ENCODE peak calls at places on chromosomes 7 and 10, in seven cellular contexts. One of them, this sample, is unnamed.

GRCh38 chr10:112475565-112476233 is 28.7 kb downstream of the VTI1A start:
- DNase-seq in caudate nucleus: no peak
- DNase-seq in ovary: no peak
- DNase-seq in RCC 7860: no peak
- DNase-seq in NCI-H774: no peak
- DNase-seq in activated CD4-positive, alpha-beta T cell treated with anti-CD3 and anti-CD28 coated beads, Interleukin-2, amount 50 U/mL, for 24 hours: no peak
- DNase-seq in NCI-H1092 treated with DMSO at 0.1 percent for 48 hours: no peak
- DNase-seq in this sample: peak; percentile 26

GRCh38 chr7:129094501-129094900 is 39.6 kb upstream of the TNPO3 start:
- DNase-seq in activated CD4-positive, alpha-beta T cell treated with anti-CD3 and anti-CD28 coated beads, Interleukin-2, amount 50 U/mL, for 24 hours: no peak
- DNase-seq in NCI-H1092 treated with DMSO at 0.1 percent for 48 hours: no peak
- DNase-seq in NCI-H774: no peak
- DNase-seq in caudate nucleus: no peak
- DNase-seq in ovary: no peak
- DNase-seq in RCC 7860: no peak
- DNase-seq in this sample: no peak

GRCh38 chr7:111867348-111867931 is 305.1 kb upstream of the IMMP2L start:
- DNase-seq in activated CD4-positive, alpha-beta T cell treated with anti-CD3 and anti-CD28 coated beads, Interleukin-2, amount 50 U/mL, for 24 hours: no peak
- DNase-seq in NCI-H774: no peak
- DNase-seq in NCI-H1092 treated with DMSO at 0.1 percent for 48 hours: no peak
- DNase-seq in RCC 7860: no peak
- DNase-seq in caudate nucleus: no peak
- DNase-seq in ovary: no peak
- DNase-seq in this sample: no peak

GRCh38 chr7:78334027-78334825 is 535.7 kb downstream of the PHTF2 start:
- DNase-seq in ovary: no peak
- DNase-seq in NCI-H774: no peak
- DNase-seq in activated CD4-positive, alpha-beta T cell treated with anti-CD3 and anti-CD28 coated beads, Interleukin-2, amount 50 U/mL, for 24 hours: no peak
- DNase-seq in NCI-H1092 treated with DMSO at 0.1 percent for 48 hours: no peak
- DNase-seq in caudate nucleus: no peak
- DNase-seq in RCC 7860: no peak
- DNase-seq in this sample: no peak

GRCh38 chr7:156558198-156558597 is 82.4 kb upstream of the RNF32 start:
- DNase-seq in caudate nucleus: no peak
- DNase-seq in NCI-H1092 treated with DMSO at 0.1 percent for 48 hours: no peak
- DNase-seq in NCI-H774: no peak
- DNase-seq in ovary: no peak
- DNase-seq in activated CD4-positive, alpha-beta T cell treated with anti-CD3 and anti-CD28 coated beads, Interleukin-2, amount 50 U/mL, for 24 hours: no peak
- DNase-seq in RCC 7860: peak; percentile 97
- DNase-seq in this sample: no peak

GRCh38 chr10:95841711-95842498 is 65.9 kb upstream of the CC2D2B start:
- DNase-seq in activated CD4-positive, alpha-beta T cell treated with anti-CD3 and anti-CD28 coated beads, Interleukin-2, amount 50 U/mL, for 24 hours: no peak
- DNase-seq in caudate nucleus: no peak
- DNase-seq in ovary: no peak
- DNase-seq in NCI-H774: peak; percentile 22
- DNase-seq in RCC 7860: peak; percentile 25
- DNase-seq in NCI-H1092 treated with DMSO at 0.1 percent for 48 hours: peak; percentile 46
- DNase-seq in this sample: peak; percentile 21

GRCh38 chr7:139180700-139181311 is 50.2 kb upstream of the UBN2 start:
- DNase-seq in ovary: no peak
- DNase-seq in caudate nucleus: no peak
- DNase-seq in NCI-H774: no peak
- DNase-seq in NCI-H1092 treated with DMSO at 0.1 percent for 48 hours: no peak
- DNase-seq in activated CD4-positive, alpha-beta T cell treated with anti-CD3 and anti-CD28 coated beads, Interleukin-2, amount 50 U/mL, for 24 hours: no peak
- DNase-seq in RCC 7860: no peak
- DNase-seq in this sample: peak; percentile 6

GRCh38 chr7:67753891-67754290 is 757.3 kb downstream of the TYW1 start:
- DNase-seq in NCI-H774: no peak
- DNase-seq in activated CD4-positive, alpha-beta T cell treated with anti-CD3 and anti-CD28 coated beads, Interleukin-2, amount 50 U/mL, for 24 hours: no peak
- DNase-seq in ovary: no peak
- DNase-seq in caudate nucleus: no peak
- DNase-seq in RCC 7860: no peak
- DNase-seq in NCI-H1092 treated with DMSO at 0.1 percent for 48 hours: no peak
- DNase-seq in this sample: no peak

GRCh38 chr7:42046483-42046882 is 190.5 kb downstream of the GLI3 start:
- DNase-seq in ovary: no peak
- DNase-seq in NCI-H1092 treated with DMSO at 0.1 percent for 48 hours: no peak
- DNase-seq in activated CD4-positive, alpha-beta T cell treated with anti-CD3 and anti-CD28 coated beads, Interleukin-2, amount 50 U/mL, for 24 hours: no peak
- DNase-seq in NCI-H774: no peak
- DNase-seq in caudate nucleus: no peak
- DNase-seq in RCC 7860: no peak
- DNase-seq in this sample: no peak

GRCh38 chr10:3652886-3653285 is 132.1 kb downstream of the KLF6 start:
- DNase-seq in NCI-H774: no peak
- DNase-seq in RCC 7860: no peak
- DNase-seq in activated CD4-positive, alpha-beta T cell treated with anti-CD3 and anti-CD28 coated beads, Interleukin-2, amount 50 U/mL, for 24 hours: no peak
- DNase-seq in NCI-H1092 treated with DMSO at 0.1 percent for 48 hours: no peak
- DNase-seq in caudate nucleus: no peak
- DNase-seq in ovary: no peak
- DNase-seq in this sample: no peak

GRCh38 chr7:18128846-18129245 is 101.2 kb upstream of the PRPS1L1 start:
- DNase-seq in NCI-H774: no peak
- DNase-seq in ovary: no peak
- DNase-seq in NCI-H1092 treated with DMSO at 0.1 percent for 48 hours: no peak
- DNase-seq in RCC 7860: no peak
- DNase-seq in caudate nucleus: no peak
- DNase-seq in activated CD4-positive, alpha-beta T cell treated with anti-CD3 and anti-CD28 coated beads, Interleukin-2, amount 50 U/mL, for 24 hours: no peak
- DNase-seq in this sample: no peak

GRCh38 chr10:79342811-79343541 is 4.3 kb upstream of the PPIF start:
- DNase-seq in caudate nucleus: no peak
- DNase-seq in ovary: peak; percentile 17
- DNase-seq in RCC 7860: no peak
- DNase-seq in activated CD4-positive, alpha-beta T cell treated with anti-CD3 and anti-CD28 coated beads, Interleukin-2, amount 50 U/mL, for 24 hours: no peak
- DNase-seq in NCI-H1092 treated with DMSO at 0.1 percent for 48 hours: no peak
- DNase-seq in NCI-H774: no peak
- DNase-seq in this sample: no peak

GRCh38 chr10:131253931-131254865 is 57.3 kb downstream of the TCERG1L start:
- DNase-seq in NCI-H1092 treated with DMSO at 0.1 percent for 48 hours: no peak
- DNase-seq in activated CD4-positive, alpha-beta T cell treated with anti-CD3 and anti-CD28 coated beads, Interleukin-2, amount 50 U/mL, for 24 hours: no peak
- DNase-seq in NCI-H774: no peak
- DNase-seq in caudate nucleus: no peak
- DNase-seq in RCC 7860: no peak
- DNase-seq in ovary: no peak
- DNase-seq in this sample: no peak

GRCh38 chr7:80184693-80185092 is 50.1 kb downstream of the GNAI1 start:
- DNase-seq in NCI-H1092 treated with DMSO at 0.1 percent for 48 hours: no peak
- DNase-seq in NCI-H774: no peak
- DNase-seq in ovary: no peak
- DNase-seq in caudate nucleus: no peak
- DNase-seq in RCC 7860: peak; percentile 82
- DNase-seq in activated CD4-positive, alpha-beta T cell treated with anti-CD3 and anti-CD28 coated beads, Interleukin-2, amount 50 U/mL, for 24 hours: no peak
- DNase-seq in this sample: no peak

GRCh38 chr10:14184841-14185500 is 145.8 kb downstream of the FRMD4A start:
- DNase-seq in activated CD4-positive, alpha-beta T cell treated with anti-CD3 and anti-CD28 coated beads, Interleukin-2, amount 50 U/mL, for 24 hours: no peak
- DNase-seq in caudate nucleus: no peak
- DNase-seq in NCI-H1092 treated with DMSO at 0.1 percent for 48 hours: no peak
- DNase-seq in NCI-H774: peak; percentile 66
- DNase-seq in RCC 7860: no peak
- DNase-seq in ovary: no peak
- DNase-seq in this sample: no peak

GRCh38 chr7:20083781-20084180 is 133.4 kb downstream of the MACC1 start:
- DNase-seq in ovary: no peak
- DNase-seq in caudate nucleus: no peak
- DNase-seq in NCI-H1092 treated with DMSO at 0.1 percent for 48 hours: no peak
- DNase-seq in NCI-H774: no peak
- DNase-seq in RCC 7860: no peak
- DNase-seq in activated CD4-positive, alpha-beta T cell treated with anti-CD3 and anti-CD28 coated beads, Interleukin-2, amount 50 U/mL, for 24 hours: no peak
- DNase-seq in this sample: peak; percentile 85

GRCh38 chr7:44415047-44415446 is 75.4 kb downstream of the NUDCD3 start:
- DNase-seq in ovary: no peak
- DNase-seq in NCI-H774: no peak
- DNase-seq in activated CD4-positive, alpha-beta T cell treated with anti-CD3 and anti-CD28 coated beads, Interleukin-2, amount 50 U/mL, for 24 hours: no peak
- DNase-seq in caudate nucleus: no peak
- DNase-seq in RCC 7860: peak; percentile 95
- DNase-seq in NCI-H1092 treated with DMSO at 0.1 percent for 48 hours: no peak
- DNase-seq in this sample: peak; percentile 57

GRCh38 chr7:47441796-47442744 is 139.8 kb downstream of the TNS3 start:
- DNase-seq in caudate nucleus: no peak
- DNase-seq in NCI-H1092 treated with DMSO at 0.1 percent for 48 hours: no peak
- DNase-seq in RCC 7860: peak; percentile 16
- DNase-seq in NCI-H774: no peak
- DNase-seq in activated CD4-positive, alpha-beta T cell treated with anti-CD3 and anti-CD28 coated beads, Interleukin-2, amount 50 U/mL, for 24 hours: no peak
- DNase-seq in ovary: no peak
- DNase-seq in this sample: no peak

GRCh38 chr10:85610381-85611092 is 756.1 kb downstream of the GRID1 start:
- DNase-seq in activated CD4-positive, alpha-beta T cell treated with anti-CD3 and anti-CD28 coated beads, Interleukin-2, amount 50 U/mL, for 24 hours: no peak
- DNase-seq in NCI-H774: no peak
- DNase-seq in NCI-H1092 treated with DMSO at 0.1 percent for 48 hours: no peak
- DNase-seq in RCC 7860: no peak
- DNase-seq in caudate nucleus: no peak
- DNase-seq in ovary: no peak
- DNase-seq in this sample: no peak

This sample was measured in HCEC 1CT.